ENCODE peak calls at places on chromosomes 6 and 20, in nine cellular contexts. D is HCT116, M is tibial nerve, L is esophagus squamous epithelium, N is stomach, C is transverse colon, F is endothelial cell of umbilical vein, E is HepG2, U is sigmoid colon. S is an unnamed sample.

GRCh38 chr6:156694679-156695078 is 82.5 kb upstream of the ARID1B start:
- DNase-seq in F (no peak), N (no peak), L (no peak), D (no peak), C (no peak), U (no peak), E (no peak), M (no peak), S (no peak)

GRCh38 chr6:16721977-16722376 is 39.3 kb downstream of the ATXN1 start:
- DNase-seq in C (no peak), D (no peak), U (no peak), E (no peak), F (peak; percentile 55), L (no peak), N (no peak), M (no peak), S (no peak)

GRCh38 chr6:142118926-142119325 is 13.8 kb upstream of the GJE1 start:
- DNase-seq in F (peak; percentile 4), M (no peak), D (no peak), U (no peak), C (no peak), N (no peak), E (no peak), L (no peak), S (no peak)

GRCh38 chr6:77457720-77458349 is 5.5 kb downstream of the HTR1B start:
- DNase-seq in D (peak; percentile 84), E (peak; percentile 45), C (peak; percentile 43), M (peak; percentile 86), N (peak; percentile 65), L (no peak), U (peak; percentile 62), F (peak; percentile 93), S (no peak)

GRCh38 chr6:52590634-52590985 is 13.8 kb upstream of the TRAM2 start:
- DNase-seq in M (no peak), C (no peak), N (no peak), D (no peak), L (no peak), U (no peak), F (no peak), E (peak; percentile 52), S (no peak)

GRCh38 chr6:160301341-160301740 is 42.7 kb upstream of the SLC22A2 start:
- DNase-seq in L (no peak), F (no peak), U (no peak), E (no peak), M (no peak), D (no peak), C (no peak), N (no peak), S (no peak)

GRCh38 chr6:116410945-116411623 is 40.3 kb downstream of the DSE start:
- DNase-seq in U (no peak), F (peak; percentile 72), C (no peak), E (no peak), D (no peak), L (no peak), M (peak; percentile 33), N (no peak), S (no peak)

GRCh38 chr20:21901470-21902275 is 196.2 kb downstream of the PAX1 start:
- DNase-seq in U (peak; percentile 96), E (no peak), C (peak; percentile 60), M (peak; percentile 89), L (no peak), D (no peak), N (peak; percentile 37), F (no peak), S (no peak)

GRCh38 chr20:433300-433975 is 25.3 kb downstream of the RBCK1 start:
- DNase-seq in D (no peak), C (no peak), E (no peak), L (no peak), F (no peak), N (no peak), U (no peak), M (no peak), S (no peak)

GRCh38 chr6:160348552-160349441 is 619 bp downstream of the SLC22A3 start:
- DNase-seq in L (no peak), E (peak; percentile 87), F (no peak), U (no peak), N (peak; percentile 53), D (no peak), M (no peak), C (peak; percentile 52), S (no peak)

GRCh38 chr6:156980515-156980914 is 203.3 kb downstream of the ARID1B start:
- DNase-seq in L (no peak), U (no peak), E (no peak), F (no peak), D (no peak), C (no peak), N (no peak), M (no peak), S (no peak)

DNA sequence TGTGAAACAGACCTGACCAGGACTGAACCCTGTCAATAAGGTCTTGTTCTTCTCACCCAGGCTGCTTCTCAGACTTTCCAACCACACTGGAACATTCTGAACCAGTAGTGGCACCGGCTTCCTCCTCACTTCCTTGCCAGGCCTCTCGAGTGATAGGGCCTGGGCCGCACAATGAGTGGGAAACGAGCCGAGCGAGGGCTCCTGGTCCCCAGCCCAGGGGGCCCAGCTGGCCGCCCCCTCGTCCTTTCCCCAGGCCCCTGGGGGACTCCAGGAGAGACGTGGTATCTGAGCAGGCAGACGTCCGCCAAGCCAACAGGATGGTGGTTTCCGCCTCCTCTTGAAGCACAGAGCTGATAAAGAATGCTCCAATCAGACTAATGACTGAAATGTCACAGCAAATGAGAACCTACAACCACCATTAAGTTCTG is 117.9 kb downstream of the GMDS start:
- DNase-seq in F (peak; percentile 99), D (no peak), N (no peak), M (peak; percentile 36), E (no peak), C (peak; percentile 31), U (peak; percentile 66), L (no peak), S (no peak)
- H3K27me3 ChIP-seq in F (no peaks in the 10 kb centered on the region), D (no peaks in the 10 kb centered on the region), N (no peaks in the 10 kb centered on the region), M (no peaks in the 10 kb centered on the region), E (no peaks in the 10 kb centered on the region), C (no peaks in the 10 kb centered on the region), U (no peaks in the 10 kb centered on the region), L (no peaks in the 10 kb centered on the region), S (no peaks in the 10 kb centered on the region)

GRCh38 chr20:59940129-59940955 is at the start of the genes FAM217B and PPP1R3D:
- DNase-seq in M (peak; percentile 95), N (peak; percentile 98), C (peak; percentile 99), E (peak; percentile 93), F (peak; percentile 97), L (peak; percentile 81), D (peak; percentile 81), U (peak; percentile 100), S (peak; percentile 98)
- TF ChIP-seq POLR2A in M (peak; percentile 80), N (peak; percentile 71), C (peak; percentile 87), E (peak; percentile 94), F (peak; percentile 77), L (peak; percentile 89), D (peak; percentile 47), U (peak; percentile 60), S (no peak)

DNA sequence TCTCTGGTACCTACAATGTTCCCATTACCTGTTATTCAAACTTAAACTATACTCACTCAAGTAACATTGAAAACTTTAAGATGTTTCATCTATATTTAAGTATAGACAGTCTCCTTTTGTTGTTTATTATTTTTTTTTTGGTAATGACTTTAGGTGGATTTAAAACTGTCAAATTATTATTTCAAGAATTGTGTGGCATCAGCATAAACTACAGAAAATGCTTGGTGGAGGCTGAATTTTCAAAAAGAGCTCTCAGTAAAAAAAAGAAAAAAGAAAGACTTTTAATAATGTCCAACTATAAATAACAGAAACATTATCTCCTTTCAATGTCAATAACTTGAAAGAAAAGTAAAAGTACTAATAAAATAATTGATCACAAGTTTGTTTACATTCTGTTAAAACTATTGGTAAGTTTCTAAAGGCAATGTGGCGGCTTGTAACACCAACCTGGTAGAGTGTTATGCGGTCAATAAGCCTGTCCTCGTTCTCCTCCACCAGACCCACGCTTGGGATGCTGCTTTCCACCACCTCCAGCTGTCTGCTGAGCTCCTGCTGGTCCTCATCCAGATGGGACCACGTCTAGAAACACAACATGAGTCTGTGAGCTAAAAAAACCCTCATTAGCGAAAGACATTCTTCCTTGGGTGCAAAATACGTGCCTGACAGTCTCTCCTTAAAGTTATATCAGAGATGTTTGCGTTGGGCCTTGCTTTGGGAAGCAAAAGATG is 400.6 kb downstream of the SYNE1 start:
- DNase-seq in U (no peak), F (no peak), M (no peak), D (no peak), N (no peak), C (no peak), E (no peak), L (no peak), S (no peak)
- H3K27me3 ChIP-seq in U (no peaks in the 10 kb centered on the region), F (no peaks in the 10 kb centered on the region), M (no peaks in the 10 kb centered on the region), D (no peaks in the 10 kb centered on the region), N (no peaks in the 10 kb centered on the region), C (no peaks in the 10 kb centered on the region), E (no peaks in the 10 kb centered on the region), L (no peaks in the 10 kb centered on the region), S (no peaks in the 10 kb centered on the region)

DNA sequence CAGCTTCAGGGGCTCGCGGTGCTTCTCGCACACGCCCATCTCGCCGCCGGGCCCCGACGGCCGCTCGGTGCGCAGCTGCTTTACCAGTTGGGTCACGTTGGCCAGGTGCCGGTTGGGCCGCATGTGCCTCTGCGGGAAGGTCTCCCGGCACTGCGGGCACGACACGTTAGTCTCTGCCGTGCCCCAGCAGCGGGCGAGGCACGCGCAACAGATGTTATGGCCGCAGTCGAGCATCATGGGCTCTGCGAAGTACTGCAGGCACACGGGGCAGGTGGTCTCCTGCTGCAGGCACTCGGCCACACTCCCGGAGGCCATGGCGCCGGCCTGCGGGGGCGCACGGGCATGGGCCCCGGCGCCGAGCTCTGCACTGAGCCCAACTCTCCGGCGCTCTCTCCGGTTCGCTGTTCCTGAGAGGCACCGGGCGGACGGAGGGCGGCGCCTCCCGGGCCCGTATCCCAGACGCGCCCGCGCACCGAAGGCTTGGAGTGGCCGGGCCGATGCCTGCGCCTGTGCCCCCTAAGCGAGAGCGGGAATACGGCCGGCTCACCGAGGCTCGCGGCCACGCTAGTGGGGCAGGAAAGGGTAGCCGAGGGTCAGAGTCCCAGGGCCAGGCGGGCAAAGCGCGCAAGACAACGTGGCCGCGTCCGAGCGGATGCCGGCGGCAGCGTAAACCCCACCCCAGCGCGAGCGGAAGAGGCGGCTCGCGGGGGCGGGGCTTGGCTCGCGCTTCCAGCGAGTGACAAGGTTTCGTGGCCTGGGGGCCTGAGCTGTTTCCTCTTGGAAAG is at the start of gene TRIM27:
- DNase-seq in N (peak; percentile 92), D (peak; percentile 57), M (peak; percentile 76), U (peak; percentile 94), L (no peak), F (peak; percentile 85), C (peak; percentile 92), E (peak; percentile 88), S (peak; percentile 81)
- TF ChIP-seq POLR2A in N (peak; percentile 41), D (peak; percentile 90), M (peak; percentile 71), U (peak; percentile 80), L (peak; percentile 85), F (peak; percentile 95), C (peak; percentile 94), E (peak; percentile 91), S (peak; percentile 87)

GRCh38 chr6:39319621-39320369 is 2.7 kb downstream of the KCNK16 start:
- DNase-seq in E (no peak), C (no peak), F (no peak), N (no peak), L (no peak), U (no peak), M (no peak), D (no peak), S (no peak)
- H3K27me3 ChIP-seq in E (peaks cover 2% of the 10 kb centered on the region), C (peaks cover 13% of the 10 kb centered on the region), F (peaks cover under 1% of the 10 kb centered on the region), N (peaks cover 39% of the 10 kb centered on the region), L (peaks cover under 1% of the 10 kb centered on the region), U (peaks cover under 1% of the 10 kb centered on the region), M (no peaks in the 10 kb centered on the region), D (peaks cover 25% of the 10 kb centered on the region), S (peaks cover 3% of the 10 kb centered on the region)